ENCODE peak calls at places on chromosomes 13 and 19, in six cellular contexts. O, E, I, M, V and C are unnamed samples.

GRCh38 chr19:45952691-45953505 is 20.8 kb downstream of the NOVA2 start:
- DNase-seq in O (peak), E (peak), I (peak), M (peak), V (peak), C (no peak)

GRCh38 chr13:67554746-67555452 is 324.8 kb upstream of the PCDH9 start:
- DNase-seq in O (no peak), E (no peak), I (peak), M (no peak), V (no peak), C (no peak)

GRCh38 chr19:10193666-10194499 is 870 bp downstream of the DNMT1 start:
- DNase-seq in O (no peak), E (peak), I (peak), M (no peak), V (no peak), C (peak)

GRCh38 chr13:107742544-107742943 is 472.8 kb downstream of the LIG4 start:
- DNase-seq in O (no peak), E (no peak), I (no peak), M (no peak), V (no peak), C (no peak)

GRCh38 chr13:77047649-77048343 is 20.8 kb upstream of the FBXL3 start:
- DNase-seq in O (no peak), E (no peak), I (no peak), M (peak), V (no peak), C (no peak)

GRCh38 chr13:24680258-24680920 is at the start of gene ATP12A:
- DNase-seq in O (peak), E (no peak), I (no peak), M (peak), V (no peak), C (no peak)

GRCh38 chr13:99984463-99985242 is 3.1 kb downstream of the ZIC2 start:
- DNase-seq in O (no peak), E (peak), I (no peak), M (peak), V (no peak), C (no peak)

GRCh38 chr19:52724701-52725514 is 9.9 kb downstream of the ZNF611 start:
- DNase-seq in O (no peak), E (no peak), I (no peak), M (no peak), V (no peak), C (no peak)

GRCh38 chr19:48859711-48860572 is 8.5 kb downstream of the PLEKHA4 start:
- DNase-seq in O (no peak), E (peak), I (no peak), M (peak), V (no peak), C (no peak)

GRCh38 chr13:50334092-50334778 is 319.0 kb downstream of the KCNRG start:
- DNase-seq in O (no peak), E (no peak), I (no peak), M (no peak), V (no peak), C (no peak)

GRCh38 chr13:32824671-32825070 is 191.6 kb upstream of the KL start:
- DNase-seq in O (no peak), E (peak), I (peak), M (peak), V (peak), C (peak)

DNA sequence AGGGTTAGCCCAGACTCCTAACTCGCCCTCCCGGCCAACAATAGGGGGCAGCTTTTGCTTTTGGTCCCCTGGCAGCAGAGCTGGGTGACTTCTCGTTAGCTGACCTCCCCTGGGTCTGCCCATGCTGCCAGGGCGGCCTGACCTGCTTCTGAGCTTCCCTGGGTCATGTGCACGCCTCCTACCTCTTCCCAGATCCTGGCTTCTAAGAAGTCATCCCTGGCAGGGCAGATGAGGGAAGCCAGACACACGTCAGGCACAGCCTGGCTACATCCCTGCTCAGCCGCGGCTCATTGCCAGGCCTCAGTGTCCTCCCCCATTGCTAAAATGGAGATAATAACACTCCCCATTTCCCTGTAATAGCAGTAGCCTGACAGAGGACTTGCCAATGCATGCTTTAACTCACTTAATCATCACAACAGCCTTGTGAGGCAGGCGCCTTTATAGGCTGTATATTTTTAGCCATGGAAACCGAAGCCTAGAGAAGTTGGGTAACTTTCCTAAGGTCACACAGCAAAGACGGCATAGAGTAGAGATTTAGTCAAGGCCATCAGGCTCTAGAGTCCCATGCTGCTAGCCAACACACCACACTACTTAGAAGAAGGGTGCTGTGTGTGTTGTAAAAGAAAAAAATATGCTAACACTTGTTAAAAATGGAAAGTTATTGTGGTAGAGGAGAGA is 2.1 kb downstream of the KCNK6 start:
- DNase-seq in O (no peak), E (no peak), I (peak), M (no peak), V (no peak), C (no peak)
- TF ChIP-seq CTCF in O (no peak), E (no peak), I (no peak), M (peak), V (no peak), C (no peak)

GRCh38 chr19:13082192-13083007 is 20.3 kb downstream of the LYL1 start:
- DNase-seq in O (peak), E (peak), I (peak), M (peak), V (no peak), C (no peak)
- TF ChIP-seq CTCF in O (peak), E (peak), I (peak), M (peak), V (peak), C (peak)

GRCh38 chr13:27424246-27425150 is at the start of gene GTF3A:
- DNase-seq in O (peak), E (peak), I (peak), M (peak), V (peak), C (peak)

GRCh38 chr13:27427663-27428062 is 3.2 kb downstream of the GTF3A start:
- DNase-seq in O (no peak), E (no peak), I (no peak), M (no peak), V (no peak), C (no peak)

GRCh38 chr13:27425151-27425917 is 915 bp downstream of the GTF3A start:
- DNase-seq in O (no peak), E (no peak), I (peak), M (no peak), V (no peak), C (no peak)

GRCh38 chr13:27428160-27428559 is 3.7 kb downstream of the GTF3A start:
- DNase-seq in O (no peak), E (no peak), I (no peak), M (no peak), V (no peak), C (no peak)

GRCh38 chr13:27425918-27426630 is 1.7 kb downstream of the GTF3A start:
- DNase-seq in O (peak), E (peak), I (peak), M (peak), V (peak), C (no peak)
- TF ChIP-seq CTCF in O (peak), E (peak), I (peak), M (peak), V (peak), C (no peak)

GRCh38 chr19:41959056-41960053 is at the start of gene RABAC1:
- DNase-seq in O (peak), E (peak), I (peak), M (peak), V (peak), C (peak)
- TF ChIP-seq CTCF in O (peak), E (peak), I (no peak), M (peak), V (no peak), C (peak)

GRCh38 chr19:5997371-5997770 is 19.4 kb upstream of the RANBP3 start:
- DNase-seq in O (no peak), E (no peak), I (no peak), M (peak), V (no peak), C (no peak)
- TF ChIP-seq CTCF in O (no peak), E (no peak), I (no peak), M (peak), V (peak), C (peak)

GRCh38 chr19:47813304-47813994 is 8.3 kb upstream of the CRX start:
- DNase-seq in O (peak), E (peak), I (peak), M (peak), V (peak), C (peak)
- TF ChIP-seq CTCF in O (peak), E (peak), I (peak), M (peak), V (peak), C (peak)